ENCODE peak calls at places on chromosomes 3 and 15, in nine cellular contexts. One of them, this sample, is unnamed.

GRCh38 chr3:127288921-127289645 is 1.2 kb upstream of the PRR20G start:
- DNase-seq in AG09319: no peak
- DNase-seq in pancreas: no peak
- DNase-seq in CD4-positive, alpha-beta T cell: no peak
- DNase-seq in endothelial cell: no peak
- DNase-seq in heart left ventricle: no peak
- DNase-seq in dorsolateral prefrontal cortex: no peak
- DNase-seq in psoas muscle: no peak
- DNase-seq in mesothelial cell of epicardium: no peak
- DNase-seq in this sample: no peak

GRCh38 chr3:190562866-190563525 is 49.1 kb downstream of the IL1RAP start:
- DNase-seq in CD4-positive, alpha-beta T cell: no peak
- DNase-seq in AG09319: no peak
- DNase-seq in psoas muscle: no peak
- DNase-seq in pancreas: no peak
- DNase-seq in heart left ventricle: no peak
- DNase-seq in mesothelial cell of epicardium: no peak
- DNase-seq in dorsolateral prefrontal cortex: no peak
- DNase-seq in endothelial cell: no peak
- DNase-seq in this sample: no peak

GRCh38 chr15:92541197-92542190 is 114.1 kb downstream of the FAM174B start:
- DNase-seq in CD4-positive, alpha-beta T cell: no peak
- DNase-seq in pancreas: no peak
- DNase-seq in psoas muscle: no peak
- DNase-seq in mesothelial cell of epicardium: no peak
- DNase-seq in endothelial cell: no peak
- DNase-seq in AG09319: no peak
- DNase-seq in dorsolateral prefrontal cortex: no peak
- DNase-seq in heart left ventricle: no peak
- DNase-seq in this sample: no peak

GRCh38 chr3:124033360-124034015 is 41.6 kb upstream of the ROPN1 start:
- DNase-seq in pancreas: peak; percentile 46
- DNase-seq in CD4-positive, alpha-beta T cell: no peak
- DNase-seq in psoas muscle: peak; percentile 27
- DNase-seq in endothelial cell: no peak
- DNase-seq in dorsolateral prefrontal cortex: peak; percentile 45
- DNase-seq in mesothelial cell of epicardium: no peak
- DNase-seq in AG09319: no peak
- DNase-seq in heart left ventricle: peak; percentile 26
- DNase-seq in this sample: no peak

GRCh38 chr3:125116311-125117069 is 60.7 kb upstream of the HEG1 start:
- DNase-seq in endothelial cell: no peak
- DNase-seq in CD4-positive, alpha-beta T cell: no peak
- DNase-seq in heart left ventricle: peak; percentile 45
- DNase-seq in AG09319: peak; percentile 77
- DNase-seq in psoas muscle: no peak
- DNase-seq in mesothelial cell of epicardium: no peak
- DNase-seq in dorsolateral prefrontal cortex: no peak
- DNase-seq in pancreas: no peak
- DNase-seq in this sample: no peak

GRCh38 chr15:48385431-48385830 is 54.2 kb downstream of the DUT start:
- DNase-seq in CD4-positive, alpha-beta T cell: no peak
- DNase-seq in endothelial cell: no peak
- DNase-seq in pancreas: no peak
- DNase-seq in dorsolateral prefrontal cortex: no peak
- DNase-seq in heart left ventricle: no peak
- DNase-seq in psoas muscle: no peak
- DNase-seq in AG09319: peak; percentile 97
- DNase-seq in mesothelial cell of epicardium: no peak
- DNase-seq in this sample: no peak

GRCh38 chr3:134597390-134597975 is 53.3 kb downstream of the KY start:
- DNase-seq in AG09319: no peak
- DNase-seq in endothelial cell: no peak
- DNase-seq in psoas muscle: no peak
- DNase-seq in mesothelial cell of epicardium: no peak
- DNase-seq in pancreas: no peak
- DNase-seq in dorsolateral prefrontal cortex: no peak
- DNase-seq in heart left ventricle: no peak
- DNase-seq in CD4-positive, alpha-beta T cell: no peak
- DNase-seq in this sample: no peak

GRCh38 chr15:92693922-92694331 is 38.4 kb upstream of the FAM174B start:
- DNase-seq in endothelial cell: peak; percentile 63
- DNase-seq in pancreas: no peak
- DNase-seq in dorsolateral prefrontal cortex: no peak
- DNase-seq in heart left ventricle: peak; percentile 31
- DNase-seq in psoas muscle: no peak
- DNase-seq in CD4-positive, alpha-beta T cell: no peak
- DNase-seq in mesothelial cell of epicardium: no peak
- DNase-seq in AG09319: no peak
- DNase-seq in this sample: no peak

GRCh38 chr3:185781759-185782158 is 43.1 kb downstream of the IGF2BP2 start:
- DNase-seq in heart left ventricle: no peak
- DNase-seq in psoas muscle: no peak
- DNase-seq in CD4-positive, alpha-beta T cell: no peak
- DNase-seq in mesothelial cell of epicardium: no peak
- DNase-seq in dorsolateral prefrontal cortex: no peak
- DNase-seq in pancreas: no peak
- DNase-seq in endothelial cell: no peak
- DNase-seq in AG09319: no peak
- DNase-seq in this sample: no peak

GRCh38 chr15:57537072-57537471 is 54.6 kb upstream of the MYZAP start:
- DNase-seq in mesothelial cell of epicardium: no peak
- DNase-seq in pancreas: peak; percentile 78
- DNase-seq in psoas muscle: peak; percentile 39
- DNase-seq in AG09319: peak; percentile 87
- DNase-seq in dorsolateral prefrontal cortex: peak; percentile 65
- DNase-seq in CD4-positive, alpha-beta T cell: no peak
- DNase-seq in endothelial cell: no peak
- DNase-seq in heart left ventricle: no peak
- DNase-seq in this sample: no peak

GRCh38 chr3:175585898-175586297 is 726.8 kb downstream of the NAALADL2 start:
- DNase-seq in pancreas: no peak
- DNase-seq in endothelial cell: no peak
- DNase-seq in CD4-positive, alpha-beta T cell: no peak
- DNase-seq in mesothelial cell of epicardium: no peak
- DNase-seq in psoas muscle: no peak
- DNase-seq in heart left ventricle: no peak
- DNase-seq in dorsolateral prefrontal cortex: no peak
- DNase-seq in AG09319: no peak
- DNase-seq in this sample: no peak

GRCh38 chr3:150238995-150239612 is 169.0 kb upstream of the TSC22D2 start:
- DNase-seq in mesothelial cell of epicardium: no peak
- DNase-seq in dorsolateral prefrontal cortex: no peak
- DNase-seq in pancreas: no peak
- DNase-seq in heart left ventricle: no peak
- DNase-seq in psoas muscle: no peak
- DNase-seq in CD4-positive, alpha-beta T cell: no peak
- DNase-seq in AG09319: no peak
- DNase-seq in endothelial cell: no peak
- DNase-seq in this sample: no peak

GRCh38 chr15:99619712-99620111 is 53.9 kb downstream of the MEF2A start:
- DNase-seq in pancreas: no peak
- DNase-seq in AG09319: no peak
- DNase-seq in dorsolateral prefrontal cortex: no peak
- DNase-seq in CD4-positive, alpha-beta T cell: no peak
- DNase-seq in endothelial cell: no peak
- DNase-seq in mesothelial cell of epicardium: no peak
- DNase-seq in heart left ventricle: no peak
- DNase-seq in psoas muscle: no peak
- DNase-seq in this sample: no peak

GRCh38 chr3:135456182-135456790 is 509.2 kb upstream of the PPP2R3A start:
- DNase-seq in AG09319: no peak
- DNase-seq in mesothelial cell of epicardium: no peak
- DNase-seq in pancreas: no peak
- DNase-seq in endothelial cell: peak; percentile 31
- DNase-seq in dorsolateral prefrontal cortex: no peak
- DNase-seq in heart left ventricle: no peak
- DNase-seq in CD4-positive, alpha-beta T cell: no peak
- DNase-seq in psoas muscle: no peak
- DNase-seq in this sample: no peak

DNA sequence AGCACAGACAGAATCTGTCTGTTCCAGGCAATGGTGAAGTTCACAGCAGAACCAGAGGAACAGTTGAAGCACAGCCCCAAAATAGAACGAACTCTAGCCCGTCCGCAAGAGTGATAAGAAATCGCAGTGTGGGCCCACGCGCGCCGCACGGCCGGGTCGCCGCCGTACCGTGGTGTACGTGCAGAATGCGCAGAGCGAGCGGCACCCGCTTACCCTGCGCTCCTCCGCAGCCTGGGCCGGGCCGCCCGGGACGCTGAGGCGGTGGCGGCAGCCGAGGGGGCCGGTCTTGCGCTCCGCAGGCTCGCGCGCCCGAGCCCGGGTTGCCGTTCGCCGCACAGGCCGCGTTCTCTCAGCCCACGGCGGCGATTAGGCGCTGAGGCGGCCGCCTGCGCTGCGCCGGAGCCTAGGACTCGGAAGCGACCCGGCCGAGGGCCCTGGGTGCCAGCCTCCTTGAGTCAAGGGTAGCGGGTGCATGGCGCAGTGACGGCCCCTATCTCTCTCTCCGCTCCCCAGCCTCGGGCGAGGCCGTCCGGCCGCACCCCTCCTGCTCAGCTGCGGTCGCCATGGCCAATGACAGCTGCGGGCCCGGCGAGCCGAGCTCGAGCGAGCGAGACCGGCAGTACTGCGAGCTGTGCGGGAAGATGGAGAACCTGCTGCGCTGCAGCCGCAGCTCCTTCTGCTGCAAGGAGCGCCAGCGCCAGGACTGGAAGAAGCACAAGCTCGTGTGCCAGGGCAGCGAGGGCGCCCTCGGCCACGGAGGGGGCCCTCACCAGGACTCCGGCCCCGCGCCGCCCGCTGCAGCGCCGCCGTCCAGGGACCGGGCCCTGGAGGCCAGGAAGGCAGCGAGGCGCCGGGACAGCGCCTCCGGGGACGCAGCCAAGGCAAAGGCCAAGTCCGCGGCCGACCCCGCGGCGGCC is 20.5 kb downstream of the WDR73 start:
- DNase-seq in dorsolateral prefrontal cortex: peak; percentile 75
- DNase-seq in mesothelial cell of epicardium: peak; percentile 58
- DNase-seq in AG09319: peak; percentile 35
- DNase-seq in psoas muscle: peak; percentile 71
- DNase-seq in heart left ventricle: peak; percentile 84
- DNase-seq in pancreas: peak; percentile 74
- DNase-seq in CD4-positive, alpha-beta T cell: peak; percentile 50
- DNase-seq in endothelial cell: peak; percentile 61
- DNase-seq in this sample: no peak
- TF ChIP-seq CTCF in dorsolateral prefrontal cortex: no peak
- TF ChIP-seq CTCF in mesothelial cell of epicardium: no peak
- TF ChIP-seq CTCF in AG09319: no peak
- TF ChIP-seq CTCF in psoas muscle: no peak
- TF ChIP-seq CTCF in heart left ventricle: no peak
- TF ChIP-seq CTCF in pancreas: no peak
- TF ChIP-seq CTCF in CD4-positive, alpha-beta T cell: no peak
- TF ChIP-seq CTCF in endothelial cell: no peak
- TF ChIP-seq CTCF in this sample: no peak

DNA sequence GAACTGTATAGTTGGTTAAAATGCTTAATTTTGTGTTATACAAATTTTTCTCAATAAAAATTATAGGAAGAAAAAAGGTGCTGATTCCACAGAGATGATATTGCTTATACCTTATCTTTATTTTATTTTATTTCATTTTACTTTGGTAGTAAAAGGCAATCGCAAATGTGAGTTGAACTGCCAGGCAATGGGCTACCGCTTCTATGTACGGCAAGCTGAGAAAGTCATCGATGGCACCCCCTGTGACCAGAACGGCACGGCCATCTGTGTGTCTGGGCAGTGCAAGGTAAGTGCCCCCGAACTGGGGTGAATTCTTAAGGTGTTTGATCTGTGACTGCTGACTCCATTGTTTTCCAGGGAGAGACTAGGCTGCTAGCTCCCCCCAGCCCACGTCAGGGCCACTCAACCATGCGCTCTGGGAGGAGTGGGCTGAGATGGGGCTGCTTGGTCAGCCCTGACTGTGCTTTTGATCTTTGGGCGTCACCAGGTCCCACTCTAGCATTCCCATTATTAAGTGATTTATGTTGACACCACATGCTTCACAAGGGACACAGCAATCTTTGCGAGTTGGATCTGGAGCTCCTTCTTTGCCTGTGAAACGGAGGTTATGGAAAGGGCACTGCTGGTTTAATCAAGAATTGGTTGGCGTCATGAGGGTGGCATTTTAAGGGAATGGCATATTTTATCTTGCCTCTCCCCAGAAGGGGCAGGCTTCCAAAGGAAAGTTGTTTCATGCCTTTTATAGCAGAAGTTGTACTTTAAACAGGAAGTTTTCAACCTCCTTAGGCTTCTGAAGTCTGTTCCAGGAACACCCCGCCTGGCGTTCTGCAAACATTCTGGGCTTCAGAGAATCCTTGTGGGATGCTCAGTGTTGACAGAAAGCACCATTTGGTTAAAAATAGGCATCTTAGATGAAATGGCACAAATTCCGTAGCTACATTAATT is 296.5 kb downstream of the THSD4 start:
- DNase-seq in psoas muscle: no peak
- DNase-seq in pancreas: no peak
- DNase-seq in CD4-positive, alpha-beta T cell: no peak
- DNase-seq in heart left ventricle: no peak
- DNase-seq in endothelial cell: no peak
- DNase-seq in AG09319: no peak
- DNase-seq in mesothelial cell of epicardium: no peak
- DNase-seq in dorsolateral prefrontal cortex: no peak
- DNase-seq in this sample: no peak
- TF ChIP-seq CTCF in psoas muscle: no peak
- TF ChIP-seq CTCF in pancreas: no peak
- TF ChIP-seq CTCF in CD4-positive, alpha-beta T cell: no peak
- TF ChIP-seq CTCF in heart left ventricle: no peak
- TF ChIP-seq CTCF in endothelial cell: no peak
- TF ChIP-seq CTCF in AG09319: no peak
- TF ChIP-seq CTCF in mesothelial cell of epicardium: peak; percentile 14
- TF ChIP-seq CTCF in dorsolateral prefrontal cortex: no peak
- TF ChIP-seq CTCF in this sample: no peak

GRCh38 chr3:159766563-159767185 is 222.0 kb upstream of the IL12A start:
- DNase-seq in AG09319: no peak
- DNase-seq in CD4-positive, alpha-beta T cell: no peak
- DNase-seq in dorsolateral prefrontal cortex: no peak
- DNase-seq in heart left ventricle: no peak
- DNase-seq in psoas muscle: no peak
- DNase-seq in pancreas: no peak
- DNase-seq in mesothelial cell of epicardium: no peak
- DNase-seq in endothelial cell: peak; percentile 37
- DNase-seq in this sample: no peak
- TF ChIP-seq CTCF in AG09319: peak; percentile 52
- TF ChIP-seq CTCF in CD4-positive, alpha-beta T cell: no peak
- TF ChIP-seq CTCF in dorsolateral prefrontal cortex: peak; percentile 35
- TF ChIP-seq CTCF in heart left ventricle: peak; percentile 41
- TF ChIP-seq CTCF in psoas muscle: peak; percentile 38
- TF ChIP-seq CTCF in pancreas: no peak
- TF ChIP-seq CTCF in mesothelial cell of epicardium: peak; percentile 50
- TF ChIP-seq CTCF in endothelial cell: peak; percentile 68
- TF ChIP-seq CTCF in this sample: no peak

DNA sequence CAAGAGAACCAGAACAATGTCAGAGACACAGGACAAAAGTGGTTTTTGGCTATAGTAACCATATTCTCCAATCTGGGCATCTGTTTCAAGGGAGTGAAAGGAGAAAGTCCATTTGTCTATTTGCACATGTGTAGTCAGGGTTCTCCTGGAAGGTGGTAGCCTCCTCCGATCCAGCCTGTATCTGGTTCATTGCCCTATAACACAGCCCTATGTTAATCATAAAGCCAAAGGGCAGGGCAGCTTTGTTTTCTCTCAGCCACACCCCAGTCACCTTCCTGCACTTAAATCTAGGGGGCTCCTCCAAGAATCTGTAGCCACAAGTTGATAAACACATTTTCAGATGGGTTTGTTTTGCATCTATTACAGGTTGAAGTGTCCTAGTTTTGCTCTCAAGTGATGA is 128.1 kb upstream of the ADPGK start:
- DNase-seq in psoas muscle: no peak
- DNase-seq in pancreas: no peak
- DNase-seq in CD4-positive, alpha-beta T cell: no peak
- DNase-seq in dorsolateral prefrontal cortex: no peak
- DNase-seq in AG09319: no peak
- DNase-seq in heart left ventricle: no peak
- DNase-seq in endothelial cell: no peak
- DNase-seq in mesothelial cell of epicardium: no peak
- DNase-seq in this sample: no peak
- TF ChIP-seq CTCF in psoas muscle: no peak
- TF ChIP-seq CTCF in pancreas: no peak
- TF ChIP-seq CTCF in CD4-positive, alpha-beta T cell: no peak
- TF ChIP-seq CTCF in dorsolateral prefrontal cortex: no peak
- TF ChIP-seq CTCF in AG09319: no peak
- TF ChIP-seq CTCF in heart left ventricle: no peak
- TF ChIP-seq CTCF in endothelial cell: no peak
- TF ChIP-seq CTCF in mesothelial cell of epicardium: no peak
- TF ChIP-seq CTCF in this sample: no peak

This sample was measured in D721Med.